ENCODE peak calls at places on chromosomes 1 and 21, in eight cellular contexts. One of them, this sample, is unnamed.

GRCh38 chr1:236302941-236303340 is 21.2 kb upstream of the ERO1B start:
- DNase-seq in MM.1S: no peak
- DNase-seq in HCT116: no peak
- DNase-seq in GM23338: no peak
- DNase-seq in SK-N-SH: no peak
- DNase-seq in hepatocyte: no peak
- DNase-seq in PC-3: no peak
- DNase-seq in neural progenitor cell: no peak
- DNase-seq in this sample: no peak

GRCh38 chr1:161166669-161167548 is 683 bp downstream of the PPOX start:
- DNase-seq in MM.1S: peak; percentile 37
- DNase-seq in HCT116: no peak
- DNase-seq in GM23338: peak; percentile 67
- DNase-seq in SK-N-SH: peak; percentile 61
- DNase-seq in hepatocyte: peak; percentile 36
- DNase-seq in PC-3: no peak
- DNase-seq in neural progenitor cell: peak; percentile 66
- DNase-seq in this sample: peak; percentile 37

GRCh38 chr1:228394571-228395394 is 11.9 kb downstream of the TRIM11 start:
- DNase-seq in MM.1S: no peak
- DNase-seq in HCT116: no peak
- DNase-seq in GM23338: no peak
- DNase-seq in SK-N-SH: no peak
- DNase-seq in hepatocyte: no peak
- DNase-seq in PC-3: no peak
- DNase-seq in neural progenitor cell: no peak
- DNase-seq in this sample: no peak

GRCh38 chr1:203915811-203916210 is 54.4 kb downstream of the SNRPE start:
- DNase-seq in MM.1S: no peak
- DNase-seq in HCT116: no peak
- DNase-seq in GM23338: no peak
- DNase-seq in SK-N-SH: no peak
- DNase-seq in hepatocyte: no peak
- DNase-seq in PC-3: peak; percentile 69
- DNase-seq in neural progenitor cell: no peak
- DNase-seq in this sample: no peak

GRCh38 chr1:151294748-151295462 is 12.8 kb downstream of the ZNF687 start:
- DNase-seq in MM.1S: no peak
- DNase-seq in HCT116: no peak
- DNase-seq in GM23338: peak; percentile 70
- DNase-seq in SK-N-SH: no peak
- DNase-seq in hepatocyte: no peak
- DNase-seq in PC-3: no peak
- DNase-seq in neural progenitor cell: peak; percentile 58
- DNase-seq in this sample: no peak

GRCh38 chr1:233006582-233006981 is 56.2 kb downstream of the NTPCR start:
- DNase-seq in MM.1S: no peak
- DNase-seq in HCT116: no peak
- DNase-seq in GM23338: no peak
- DNase-seq in SK-N-SH: peak; percentile 55
- DNase-seq in hepatocyte: no peak
- DNase-seq in PC-3: no peak
- DNase-seq in neural progenitor cell: no peak
- DNase-seq in this sample: no peak

GRCh38 chr1:109136766-109137165 is 22.9 kb downstream of the ELAPOR1 start:
- DNase-seq in MM.1S: no peak
- DNase-seq in HCT116: no peak
- DNase-seq in GM23338: no peak
- DNase-seq in SK-N-SH: no peak
- DNase-seq in hepatocyte: no peak
- DNase-seq in PC-3: no peak
- DNase-seq in neural progenitor cell: no peak
- DNase-seq in this sample: no peak

GRCh38 chr21:41926068-41926806 is 27.6 kb downstream of the C2CD2 start:
- DNase-seq in MM.1S: peak; percentile 94
- DNase-seq in HCT116: no peak
- DNase-seq in GM23338: peak; percentile 64
- DNase-seq in SK-N-SH: no peak
- DNase-seq in hepatocyte: peak; percentile 54
- DNase-seq in PC-3: peak; percentile 39
- DNase-seq in neural progenitor cell: no peak
- DNase-seq in this sample: peak; percentile 82

GRCh38 chr1:154760469-154760933 is 109.6 kb downstream of the KCNN3 start:
- DNase-seq in MM.1S: no peak
- DNase-seq in HCT116: peak; percentile 28
- DNase-seq in GM23338: peak; percentile 84
- DNase-seq in SK-N-SH: peak; percentile 91
- DNase-seq in hepatocyte: peak; percentile 80
- DNase-seq in PC-3: peak; percentile 56
- DNase-seq in neural progenitor cell: peak; percentile 83
- DNase-seq in this sample: peak; percentile 14

GRCh38 chr21:44913425-44914175 is 7.1 kb downstream of the ITGB2 start:
- DNase-seq in MM.1S: no peak
- DNase-seq in HCT116: no peak
- DNase-seq in GM23338: no peak
- DNase-seq in SK-N-SH: no peak
- DNase-seq in hepatocyte: no peak
- DNase-seq in PC-3: no peak
- DNase-seq in neural progenitor cell: no peak
- DNase-seq in this sample: no peak

GRCh38 chr21:36902793-36903192 is 63.7 kb downstream of the HLCS start:
- DNase-seq in MM.1S: peak; percentile 23
- DNase-seq in HCT116: no peak
- DNase-seq in GM23338: peak; percentile 33
- DNase-seq in SK-N-SH: no peak
- DNase-seq in hepatocyte: no peak
- DNase-seq in PC-3: no peak
- DNase-seq in neural progenitor cell: no peak
- DNase-seq in this sample: no peak

GRCh38 chr1:89523597-89524368 is 846 bp upstream of the LRRC8B start:
- DNase-seq in MM.1S: peak; percentile 16
- DNase-seq in HCT116: peak; percentile 40
- DNase-seq in GM23338: peak; percentile 75
- DNase-seq in SK-N-SH: peak; percentile 74
- DNase-seq in hepatocyte: peak; percentile 64
- DNase-seq in PC-3: peak; percentile 40
- DNase-seq in neural progenitor cell: peak; percentile 85
- DNase-seq in this sample: peak; percentile 44

GRCh38 chr1:211036701-211037494 is 97.0 kb downstream of the KCNH1 start:
- DNase-seq in MM.1S: no peak
- DNase-seq in HCT116: peak; percentile 64
- DNase-seq in GM23338: no peak
- DNase-seq in SK-N-SH: no peak
- DNase-seq in hepatocyte: peak; percentile 20
- DNase-seq in PC-3: peak; percentile 71
- DNase-seq in neural progenitor cell: no peak
- DNase-seq in this sample: no peak

GRCh38 chr1:231139659-231140650 is 21.9 kb upstream of the TRIM67 start:
- DNase-seq in MM.1S: no peak
- DNase-seq in HCT116: no peak
- DNase-seq in GM23338: no peak
- DNase-seq in SK-N-SH: no peak
- DNase-seq in hepatocyte: peak; percentile 26
- DNase-seq in PC-3: peak; percentile 65
- DNase-seq in neural progenitor cell: no peak
- DNase-seq in this sample: no peak

GRCh38 chr1:25647106-25647505 is 30.5 kb downstream of the MAN1C1 start:
- DNase-seq in MM.1S: no peak
- DNase-seq in HCT116: no peak
- DNase-seq in GM23338: no peak
- DNase-seq in SK-N-SH: no peak
- DNase-seq in hepatocyte: no peak
- DNase-seq in PC-3: no peak
- DNase-seq in neural progenitor cell: no peak
- DNase-seq in this sample: no peak

GRCh38 chr1:62117416-62117815 is 77.2 kb upstream of the L1TD1 start:
- DNase-seq in MM.1S: no peak
- DNase-seq in HCT116: no peak
- DNase-seq in GM23338: no peak
- DNase-seq in SK-N-SH: no peak
- DNase-seq in hepatocyte: no peak
- DNase-seq in PC-3: no peak
- DNase-seq in neural progenitor cell: no peak
- DNase-seq in this sample: no peak

GRCh38 chr1:199173356-199173755 is 534.5 kb downstream of the PTPRC start:
- DNase-seq in MM.1S: peak; percentile 71
- DNase-seq in HCT116: no peak
- DNase-seq in GM23338: no peak
- DNase-seq in SK-N-SH: no peak
- DNase-seq in hepatocyte: no peak
- DNase-seq in PC-3: no peak
- DNase-seq in neural progenitor cell: no peak
- DNase-seq in this sample: no peak

GRCh38 chr1:74811421-74812179 is 78.6 kb downstream of the TYW3 start:
- DNase-seq in MM.1S: peak; percentile 54
- DNase-seq in HCT116: no peak
- DNase-seq in GM23338: no peak
- DNase-seq in SK-N-SH: no peak
- DNase-seq in hepatocyte: peak; percentile 19
- DNase-seq in PC-3: no peak
- DNase-seq in neural progenitor cell: no peak
- DNase-seq in this sample: no peak

GRCh38 chr1:198620951-198621824 is 17.7 kb upstream of the PTPRC start:
- DNase-seq in MM.1S: peak; percentile 44
- DNase-seq in HCT116: no peak
- DNase-seq in GM23338: no peak
- DNase-seq in SK-N-SH: no peak
- DNase-seq in hepatocyte: no peak
- DNase-seq in PC-3: no peak
- DNase-seq in neural progenitor cell: no peak
- DNase-seq in this sample: peak; percentile 97

DNA sequence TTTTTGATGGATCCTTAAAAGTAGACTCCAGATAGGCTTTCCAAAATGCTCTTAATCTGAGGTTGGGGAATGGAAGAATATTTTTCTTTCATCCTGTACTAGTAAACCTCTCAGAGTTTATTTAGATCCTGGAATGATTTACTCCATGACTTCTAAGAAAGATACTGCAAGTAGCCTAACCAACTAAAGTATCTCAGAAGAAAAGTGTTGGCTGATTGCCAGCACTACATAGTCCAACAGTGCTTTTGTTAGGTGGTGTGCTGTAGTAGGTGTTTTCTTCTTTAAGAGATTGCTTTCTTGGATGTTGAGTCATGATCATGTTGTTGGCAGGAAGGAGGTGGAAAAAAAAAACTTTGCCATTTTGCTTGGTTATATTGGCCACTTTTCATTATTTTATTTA is 119.8 kb downstream of the OSBPL9 start:
- DNase-seq in MM.1S: peak; percentile 50
- DNase-seq in HCT116: peak; percentile 16
- DNase-seq in GM23338: no peak
- DNase-seq in SK-N-SH: no peak
- DNase-seq in hepatocyte: peak; percentile 70
- DNase-seq in PC-3: peak; percentile 61
- DNase-seq in neural progenitor cell: no peak
- DNase-seq in this sample: peak; percentile 37
- H3K79me2 ChIP-seq in MM.1S: peaks cover 98% of the 10 kb centered on the region
- H3K79me2 ChIP-seq in HCT116: peaks cover 70% of the 10 kb centered on the region
- H3K79me2 ChIP-seq in GM23338: peaks cover 91% of the 10 kb centered on the region
- H3K79me2 ChIP-seq in SK-N-SH: peaks cover 99% of the 10 kb centered on the region
- H3K79me2 ChIP-seq in hepatocyte: peaks cover 92% of the 10 kb centered on the region
- H3K79me2 ChIP-seq in PC-3: peaks cover 10% of the 10 kb centered on the region
- H3K79me2 ChIP-seq in neural progenitor cell: peaks cover 99% of the 10 kb centered on the region
- H3K79me2 ChIP-seq in this sample: peaks cover 93% of the 10 kb centered on the region

DNA sequence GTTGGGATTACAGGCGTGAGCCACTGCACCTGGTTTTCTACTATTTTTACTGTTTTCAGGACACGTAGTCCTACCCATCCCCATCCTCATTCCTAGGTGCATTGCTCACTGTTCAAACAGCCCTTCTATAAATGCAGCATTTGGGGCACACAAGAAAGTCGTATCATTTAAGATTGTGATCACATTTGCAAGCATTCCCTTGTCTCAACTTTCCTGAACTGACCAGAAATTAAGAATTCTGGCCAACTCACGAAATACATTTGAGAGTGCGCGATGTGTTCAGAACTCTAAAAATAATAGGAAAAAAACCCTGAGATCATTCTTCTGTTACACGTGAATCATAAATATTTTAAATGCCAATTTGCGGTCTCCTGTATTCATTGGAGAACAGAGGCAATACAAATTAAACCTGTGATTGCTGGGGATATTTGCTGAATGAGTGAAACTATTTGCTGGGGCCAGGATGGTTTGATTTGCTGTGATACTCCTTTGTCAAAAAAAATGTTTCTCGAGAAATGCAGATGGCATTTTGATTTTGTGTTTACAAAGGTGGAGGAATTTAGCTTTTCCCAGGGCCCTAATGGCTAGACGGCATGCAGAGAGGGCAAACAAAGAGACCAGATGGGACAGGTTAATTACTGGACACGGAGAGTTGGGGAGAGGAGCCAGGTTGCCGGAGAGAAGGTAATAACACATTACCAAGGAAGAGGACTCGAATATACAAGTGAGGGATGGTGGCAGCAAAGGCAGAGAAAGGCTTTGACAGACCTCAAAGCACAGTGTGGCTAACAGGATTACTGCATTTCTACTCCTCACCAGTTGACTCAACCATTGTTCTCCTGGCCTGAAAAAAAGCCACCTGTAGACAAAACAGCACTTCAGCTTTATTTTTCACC is 38.4 kb downstream of the STPG1 start:
- DNase-seq in MM.1S: no peak
- DNase-seq in HCT116: no peak
- DNase-seq in GM23338: peak; percentile 84
- DNase-seq in SK-N-SH: no peak
- DNase-seq in hepatocyte: no peak
- DNase-seq in PC-3: peak; percentile 92
- DNase-seq in neural progenitor cell: peak; percentile 88
- DNase-seq in this sample: no peak
- TF ChIP-seq EZH2phosphoT487 in MM.1S: no peak
- TF ChIP-seq EZH2phosphoT487 in HCT116: no peak
- TF ChIP-seq EZH2phosphoT487 in GM23338: no peak
- TF ChIP-seq EZH2phosphoT487 in SK-N-SH: no peak
- TF ChIP-seq EZH2phosphoT487 in hepatocyte: no peak
- TF ChIP-seq EZH2phosphoT487 in PC-3: no peak
- TF ChIP-seq EZH2phosphoT487 in neural progenitor cell: no peak
- TF ChIP-seq EZH2phosphoT487 in this sample: no peak

DNA sequence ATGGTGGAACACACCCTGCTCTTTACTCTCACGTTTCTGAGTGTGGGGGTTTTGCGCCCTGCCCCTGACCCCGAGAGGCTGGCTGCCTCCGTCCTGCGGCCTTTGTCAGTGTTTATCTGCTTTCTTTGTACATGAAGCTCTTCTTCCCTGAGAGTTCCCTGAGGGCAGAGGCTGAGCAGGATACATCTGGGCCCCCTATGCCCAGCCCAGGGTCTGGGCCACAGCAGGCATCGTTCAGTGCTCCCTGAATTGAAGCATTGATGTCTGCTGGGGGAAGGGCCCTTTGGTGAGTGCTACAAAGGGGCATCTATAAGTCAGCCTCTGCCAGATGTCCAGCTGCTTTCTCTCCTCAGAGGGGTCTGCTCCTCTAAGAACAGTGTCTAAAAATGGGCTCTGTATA is 2.1 kb downstream of the HEYL start:
- DNase-seq in MM.1S: no peak
- DNase-seq in HCT116: no peak
- DNase-seq in GM23338: no peak
- DNase-seq in SK-N-SH: peak; percentile 79
- DNase-seq in hepatocyte: no peak
- DNase-seq in PC-3: no peak
- DNase-seq in neural progenitor cell: no peak
- DNase-seq in this sample: no peak
- H3K79me2 ChIP-seq in MM.1S: no peaks in the 10 kb centered on the region
- H3K79me2 ChIP-seq in HCT116: no peaks in the 10 kb centered on the region
- H3K79me2 ChIP-seq in GM23338: no peaks in the 10 kb centered on the region
- H3K79me2 ChIP-seq in SK-N-SH: no peaks in the 10 kb centered on the region
- H3K79me2 ChIP-seq in hepatocyte: peaks cover 9% of the 10 kb centered on the region
- H3K79me2 ChIP-seq in PC-3: no peaks in the 10 kb centered on the region
- H3K79me2 ChIP-seq in neural progenitor cell: no peaks in the 10 kb centered on the region
- H3K79me2 ChIP-seq in this sample: no peaks in the 10 kb centered on the region

GRCh38 chr1:193058529-193059281 is 455 bp downstream of the UCHL5 start:
- DNase-seq in MM.1S: peak; percentile 73
- DNase-seq in HCT116: no peak
- DNase-seq in GM23338: peak; percentile 58
- DNase-seq in SK-N-SH: peak; percentile 26
- DNase-seq in hepatocyte: peak; percentile 58
- DNase-seq in PC-3: peak; percentile 48
- DNase-seq in neural progenitor cell: no peak
- DNase-seq in this sample: peak; percentile 76
- TF ChIP-seq EZH2phosphoT487 in MM.1S: no peak
- TF ChIP-seq EZH2phosphoT487 in HCT116: no peak
- TF ChIP-seq EZH2phosphoT487 in GM23338: no peak
- TF ChIP-seq EZH2phosphoT487 in SK-N-SH: no peak
- TF ChIP-seq EZH2phosphoT487 in hepatocyte: no peak
- TF ChIP-seq EZH2phosphoT487 in PC-3: no peak
- TF ChIP-seq EZH2phosphoT487 in neural progenitor cell: no peak
- TF ChIP-seq EZH2phosphoT487 in this sample: no peak